ENCODE peak calls at places on chromosome 5, in eight cellular contexts. One of them, this sample, is unnamed.

GRCh38 chr5:54738118-54738972 is 220.8 kb downstream of the SNX18 start:
- DNase-seq in NB4: no peak
- DNase-seq in astrocyte of the spinal cord: no peak
- DNase-seq in lower leg skin: peak
- DNase-seq in A549: no peak
- DNase-seq in Peyer's patch: no peak
- DNase-seq in cardiac muscle cell: no peak
- DNase-seq in dorsolateral prefrontal cortex: peak
- DNase-seq in this sample: peak

GRCh38 chr5:96952946-96953730 is 17.3 kb downstream of the LNPEP start:
- DNase-seq in NB4: no peak
- DNase-seq in astrocyte of the spinal cord: no peak
- DNase-seq in lower leg skin: no peak
- DNase-seq in A549: no peak
- DNase-seq in Peyer's patch: no peak
- DNase-seq in cardiac muscle cell: no peak
- DNase-seq in dorsolateral prefrontal cortex: no peak
- DNase-seq in this sample: no peak

GRCh38 chr5:75051217-75051751 is 1.1 kb downstream of the GCNT4 start:
- DNase-seq in NB4: no peak
- DNase-seq in astrocyte of the spinal cord: no peak
- DNase-seq in lower leg skin: no peak
- DNase-seq in A549: no peak
- DNase-seq in Peyer's patch: peak
- DNase-seq in cardiac muscle cell: no peak
- DNase-seq in dorsolateral prefrontal cortex: no peak
- DNase-seq in this sample: no peak

GRCh38 chr5:174532453-174533126 is 191.8 kb upstream of the MSX2 start:
- DNase-seq in NB4: peak
- DNase-seq in astrocyte of the spinal cord: peak
- DNase-seq in lower leg skin: peak
- DNase-seq in A549: peak
- DNase-seq in Peyer's patch: peak
- DNase-seq in cardiac muscle cell: peak
- DNase-seq in dorsolateral prefrontal cortex: peak
- DNase-seq in this sample: peak

GRCh38 chr5:1429501-1429900 is 15.7 kb downstream of the SLC6A3 start:
- DNase-seq in NB4: no peak
- DNase-seq in astrocyte of the spinal cord: no peak
- DNase-seq in lower leg skin: no peak
- DNase-seq in A549: no peak
- DNase-seq in Peyer's patch: peak
- DNase-seq in cardiac muscle cell: no peak
- DNase-seq in dorsolateral prefrontal cortex: no peak
- DNase-seq in this sample: no peak

GRCh38 chr5:14534773-14535172 is 46.8 kb upstream of the OTULINL start:
- DNase-seq in NB4: no peak
- DNase-seq in astrocyte of the spinal cord: no peak
- DNase-seq in lower leg skin: peak
- DNase-seq in A549: no peak
- DNase-seq in Peyer's patch: no peak
- DNase-seq in cardiac muscle cell: no peak
- DNase-seq in dorsolateral prefrontal cortex: no peak
- DNase-seq in this sample: no peak

GRCh38 chr5:95027151-95027721 is 257.7 kb downstream of the MCTP1 start:
- DNase-seq in NB4: peak
- DNase-seq in astrocyte of the spinal cord: no peak
- DNase-seq in lower leg skin: no peak
- DNase-seq in A549: no peak
- DNase-seq in Peyer's patch: no peak
- DNase-seq in cardiac muscle cell: peak
- DNase-seq in dorsolateral prefrontal cortex: no peak
- DNase-seq in this sample: no peak

GRCh38 chr5:174636081-174636480 is 88.3 kb upstream of the MSX2 start:
- DNase-seq in NB4: no peak
- DNase-seq in astrocyte of the spinal cord: no peak
- DNase-seq in lower leg skin: no peak
- DNase-seq in A549: no peak
- DNase-seq in Peyer's patch: no peak
- DNase-seq in cardiac muscle cell: no peak
- DNase-seq in dorsolateral prefrontal cortex: no peak
- DNase-seq in this sample: no peak

GRCh38 chr5:89556215-89557009 is 673.4 kb upstream of the MEF2C start:
- DNase-seq in NB4: peak
- DNase-seq in astrocyte of the spinal cord: peak
- DNase-seq in lower leg skin: no peak
- DNase-seq in A549: peak
- DNase-seq in Peyer's patch: no peak
- DNase-seq in cardiac muscle cell: no peak
- DNase-seq in dorsolateral prefrontal cortex: no peak
- DNase-seq in this sample: peak

GRCh38 chr5:169873642-169874041 is 106.7 kb downstream of the INSYN2B start:
- DNase-seq in NB4: peak
- DNase-seq in astrocyte of the spinal cord: peak
- DNase-seq in lower leg skin: no peak
- DNase-seq in A549: no peak
- DNase-seq in Peyer's patch: no peak
- DNase-seq in cardiac muscle cell: no peak
- DNase-seq in dorsolateral prefrontal cortex: peak
- DNase-seq in this sample: no peak

GRCh38 chr5:68395844-68396523 is 180.4 kb downstream of the PIK3R1 start:
- DNase-seq in NB4: no peak
- DNase-seq in astrocyte of the spinal cord: no peak
- DNase-seq in lower leg skin: no peak
- DNase-seq in A549: no peak
- DNase-seq in Peyer's patch: no peak
- DNase-seq in cardiac muscle cell: no peak
- DNase-seq in dorsolateral prefrontal cortex: no peak
- DNase-seq in this sample: no peak

GRCh38 chr5:181170237-181170830 is 22.9 kb downstream of the OR2V2 start:
- DNase-seq in NB4: peak
- DNase-seq in astrocyte of the spinal cord: no peak
- DNase-seq in lower leg skin: no peak
- DNase-seq in A549: no peak
- DNase-seq in Peyer's patch: no peak
- DNase-seq in cardiac muscle cell: no peak
- DNase-seq in dorsolateral prefrontal cortex: no peak
- DNase-seq in this sample: no peak
- H3K4me3 ChIP-seq in NB4: no peak
- H3K4me3 ChIP-seq in astrocyte of the spinal cord: peak
- H3K4me3 ChIP-seq in lower leg skin: no peak
- H3K4me3 ChIP-seq in A549: peak
- H3K4me3 ChIP-seq in Peyer's patch: no peak
- H3K4me3 ChIP-seq in cardiac muscle cell: peak
- H3K4me3 ChIP-seq in dorsolateral prefrontal cortex: no peak
- H3K4me3 ChIP-seq in this sample: peak

DNA sequence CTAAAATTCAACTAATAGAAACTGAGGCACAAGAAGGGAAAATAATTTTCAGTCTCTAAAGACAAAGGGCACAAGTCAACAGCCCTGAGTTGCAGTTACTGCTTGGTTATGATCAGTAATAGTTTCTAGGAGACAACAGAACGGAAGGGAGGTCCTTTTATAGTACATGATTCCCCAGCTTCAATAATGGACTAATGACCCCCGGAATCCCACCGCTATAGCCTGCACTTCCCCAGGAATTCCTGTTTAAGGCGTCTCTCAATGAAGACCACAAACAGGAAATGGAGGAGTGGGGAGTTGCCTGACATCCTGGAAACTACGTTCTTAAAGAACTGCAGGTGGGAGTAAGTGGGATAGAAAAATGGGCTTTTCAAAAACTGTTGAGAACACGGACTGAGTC is 60.6 kb downstream of the DIAPH1 start:
- DNase-seq in NB4: no peak
- DNase-seq in astrocyte of the spinal cord: no peak
- DNase-seq in lower leg skin: no peak
- DNase-seq in A549: no peak
- DNase-seq in Peyer's patch: no peak
- DNase-seq in cardiac muscle cell: no peak
- DNase-seq in dorsolateral prefrontal cortex: no peak
- DNase-seq in this sample: no peak
- TF ChIP-seq CTCF in NB4: no peak
- TF ChIP-seq CTCF in astrocyte of the spinal cord: no peak
- TF ChIP-seq CTCF in lower leg skin: no peak
- TF ChIP-seq CTCF in A549: no peak
- TF ChIP-seq CTCF in Peyer's patch: no peak
- TF ChIP-seq CTCF in cardiac muscle cell: no peak
- TF ChIP-seq CTCF in dorsolateral prefrontal cortex: no peak
- TF ChIP-seq CTCF in this sample: no peak

GRCh38 chr5:159101689-159102088 is 2.0 kb upstream of the EBF1 start:
- DNase-seq in NB4: no peak
- DNase-seq in astrocyte of the spinal cord: no peak
- DNase-seq in lower leg skin: no peak
- DNase-seq in A549: no peak
- DNase-seq in Peyer's patch: no peak
- DNase-seq in cardiac muscle cell: no peak
- DNase-seq in dorsolateral prefrontal cortex: no peak
- DNase-seq in this sample: no peak

GRCh38 chr5:159099049-159099760 is 511 bp downstream of the EBF1 start:
- DNase-seq in NB4: peak
- DNase-seq in astrocyte of the spinal cord: peak
- DNase-seq in lower leg skin: no peak
- DNase-seq in A549: peak
- DNase-seq in Peyer's patch: peak
- DNase-seq in cardiac muscle cell: peak
- DNase-seq in dorsolateral prefrontal cortex: no peak
- DNase-seq in this sample: peak

GRCh38 chr5:159100928-159101646 is 1.4 kb upstream of the EBF1 start:
- DNase-seq in NB4: no peak
- DNase-seq in astrocyte of the spinal cord: no peak
- DNase-seq in lower leg skin: no peak
- DNase-seq in A549: no peak
- DNase-seq in Peyer's patch: no peak
- DNase-seq in cardiac muscle cell: no peak
- DNase-seq in dorsolateral prefrontal cortex: no peak
- DNase-seq in this sample: no peak

GRCh38 chr5:159098285-159099048 is 1.2 kb downstream of the EBF1 start:
- DNase-seq in NB4: no peak
- DNase-seq in astrocyte of the spinal cord: no peak
- DNase-seq in lower leg skin: no peak
- DNase-seq in A549: peak
- DNase-seq in Peyer's patch: no peak
- DNase-seq in cardiac muscle cell: no peak
- DNase-seq in dorsolateral prefrontal cortex: no peak
- DNase-seq in this sample: no peak

DNA sequence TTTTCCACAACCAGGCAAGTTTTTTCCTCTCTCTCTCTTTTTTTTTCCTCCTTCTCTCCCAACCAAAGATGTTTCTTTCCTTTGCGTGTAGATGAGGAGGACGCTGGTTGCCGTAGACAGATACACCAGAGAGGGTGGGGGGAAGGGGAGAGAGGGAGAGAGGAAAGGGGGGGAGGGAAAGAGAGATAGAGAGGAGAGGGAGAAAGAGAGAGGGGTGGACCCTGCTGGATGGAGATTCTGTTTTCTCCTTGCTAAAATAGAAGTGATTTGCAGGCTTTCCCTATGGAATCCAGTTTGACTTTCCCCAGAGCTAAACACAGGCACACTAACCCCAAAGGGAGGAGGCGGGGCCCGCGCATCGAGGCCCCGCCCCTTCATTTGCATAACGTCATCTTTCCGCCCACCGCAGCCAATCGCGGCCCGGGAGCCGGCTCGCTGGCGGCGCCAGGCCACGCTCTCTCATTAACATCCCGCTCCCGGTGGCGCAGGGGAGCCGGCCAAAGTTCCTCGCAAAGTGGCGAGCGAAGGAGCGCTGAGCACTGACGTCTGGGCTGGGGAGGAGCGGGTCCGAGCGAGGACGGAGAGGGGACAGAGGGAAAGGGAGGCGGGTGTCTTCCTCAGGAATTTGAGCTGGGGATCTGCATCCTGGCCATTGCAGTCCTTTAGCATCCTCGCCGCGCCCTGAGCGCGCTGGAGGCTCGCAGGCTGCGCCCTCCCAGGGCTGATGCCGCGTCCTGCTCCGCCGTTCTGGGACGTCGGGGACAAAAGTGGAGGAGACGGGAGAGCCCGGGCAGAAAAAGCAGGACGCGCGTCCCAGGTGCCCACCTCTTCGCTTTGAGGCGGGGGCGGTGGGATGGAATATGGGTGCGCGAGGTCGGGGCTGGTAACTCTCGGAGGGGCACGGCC is 559 bp upstream of the EBF1 start:
- DNase-seq in NB4: peak
- DNase-seq in astrocyte of the spinal cord: peak
- DNase-seq in lower leg skin: peak
- DNase-seq in A549: peak
- DNase-seq in Peyer's patch: peak
- DNase-seq in cardiac muscle cell: peak
- DNase-seq in dorsolateral prefrontal cortex: peak
- DNase-seq in this sample: peak
- H3K4me3 ChIP-seq in NB4: peak
- H3K4me3 ChIP-seq in astrocyte of the spinal cord: peak
- H3K4me3 ChIP-seq in lower leg skin: peak
- H3K4me3 ChIP-seq in A549: peak
- H3K4me3 ChIP-seq in Peyer's patch: peak
- H3K4me3 ChIP-seq in cardiac muscle cell: peak
- H3K4me3 ChIP-seq in dorsolateral prefrontal cortex: peak
- H3K4me3 ChIP-seq in this sample: peak

DNA sequence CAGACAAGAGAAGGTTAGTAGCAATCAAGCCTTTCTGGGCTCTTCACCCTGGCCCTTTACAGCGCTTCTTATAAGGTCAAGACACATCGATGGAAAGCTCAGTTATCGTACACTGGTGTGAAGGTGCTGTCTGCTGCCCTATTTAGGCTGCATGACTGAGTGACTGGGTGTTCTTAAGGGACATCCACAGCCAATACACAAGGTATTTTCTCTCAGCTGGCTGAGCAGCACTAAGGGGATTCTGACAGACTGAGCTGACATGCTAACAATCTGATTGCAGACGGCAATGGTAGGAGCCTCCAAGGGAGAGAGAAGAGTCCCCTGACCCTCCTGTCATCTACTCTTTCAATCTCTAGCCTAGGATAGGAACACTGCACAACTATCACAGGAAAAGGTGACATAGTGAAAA is 577.9 kb downstream of the ISL1 start:
- DNase-seq in NB4: no peak
- DNase-seq in astrocyte of the spinal cord: no peak
- DNase-seq in lower leg skin: no peak
- DNase-seq in A549: no peak
- DNase-seq in Peyer's patch: no peak
- DNase-seq in cardiac muscle cell: peak
- DNase-seq in dorsolateral prefrontal cortex: no peak
- DNase-seq in this sample: no peak
- TF ChIP-seq CTCF in NB4: no peak
- TF ChIP-seq CTCF in astrocyte of the spinal cord: no peak
- TF ChIP-seq CTCF in lower leg skin: no peak
- TF ChIP-seq CTCF in A549: no peak
- TF ChIP-seq CTCF in Peyer's patch: no peak
- TF ChIP-seq CTCF in cardiac muscle cell: no peak
- TF ChIP-seq CTCF in dorsolateral prefrontal cortex: no peak
- TF ChIP-seq CTCF in this sample: no peak

GRCh38 chr5:132655821-132656773 is 1.9 kb upstream of the IL13 start:
- DNase-seq in NB4: peak
- DNase-seq in astrocyte of the spinal cord: peak
- DNase-seq in lower leg skin: no peak
- DNase-seq in A549: no peak
- DNase-seq in Peyer's patch: no peak
- DNase-seq in cardiac muscle cell: peak
- DNase-seq in dorsolateral prefrontal cortex: no peak
- DNase-seq in this sample: peak
- H3K4me3 ChIP-seq in NB4: no peak
- H3K4me3 ChIP-seq in astrocyte of the spinal cord: peak
- H3K4me3 ChIP-seq in lower leg skin: no peak
- H3K4me3 ChIP-seq in A549: peak
- H3K4me3 ChIP-seq in Peyer's patch: peak
- H3K4me3 ChIP-seq in cardiac muscle cell: peak
- H3K4me3 ChIP-seq in dorsolateral prefrontal cortex: peak
- H3K4me3 ChIP-seq in this sample: peak

GRCh38 chr5:102421647-102422046 is 77.2 kb downstream of the SLCO6A1 start:
- DNase-seq in NB4: no peak
- DNase-seq in astrocyte of the spinal cord: no peak
- DNase-seq in lower leg skin: no peak
- DNase-seq in A549: no peak
- DNase-seq in Peyer's patch: no peak
- DNase-seq in cardiac muscle cell: no peak
- DNase-seq in dorsolateral prefrontal cortex: no peak
- DNase-seq in this sample: no peak
- TF ChIP-seq CTCF in NB4: no peak
- TF ChIP-seq CTCF in astrocyte of the spinal cord: no peak
- TF ChIP-seq CTCF in lower leg skin: no peak
- TF ChIP-seq CTCF in A549: no peak
- TF ChIP-seq CTCF in Peyer's patch: no peak
- TF ChIP-seq CTCF in cardiac muscle cell: no peak
- TF ChIP-seq CTCF in dorsolateral prefrontal cortex: no peak
- TF ChIP-seq CTCF in this sample: no peak

This sample was measured in epithelial cell of esophagus.